ENCODE peak calls at places on chromosomes 11 and 22, in five cellular contexts. H is H1, S is lower lobe of right lung, N is right atrium auricular region, X is AG10803. Q is an unnamed sample.

GRCh38 chr22:50641696-50642607 is 14.0 kb upstream of the ARSA start:
- DNase-seq in H (peak), S (peak), N (no peak), X (peak), Q (peak)

GRCh38 chr22:27718186-27719032 is 83.1 kb downstream of the MN1 start:
- DNase-seq in H (no peak), S (peak), N (peak), X (peak), Q (peak)

GRCh38 chr11:71281901-71282300 is 29.5 kb upstream of the SHANK2 start:
- DNase-seq in H (no peak), S (no peak), N (peak), X (no peak), Q (no peak)

GRCh38 chr22:38310518-38311330 is 6.5 kb downstream of the CSNK1E start:
- DNase-seq in H (no peak), S (no peak), N (peak), X (peak), Q (no peak)

GRCh38 chr11:898540-899190 is 11.9 kb downstream of the CHID1 start:
- DNase-seq in H (no peak), S (no peak), N (no peak), X (no peak), Q (peak)

GRCh38 chr11:111811445-111811844 is 45.3 kb upstream of the PPP2R1B start:
- DNase-seq in H (no peak), S (no peak), N (no peak), X (no peak), Q (no peak)

GRCh38 chr11:115220881-115221280 is 283.3 kb downstream of the CADM1 start:
- DNase-seq in H (no peak), S (no peak), N (no peak), X (no peak), Q (no peak)

GRCh38 chr22:36826262-36826661 is 9.4 kb upstream of the PVALB start:
- DNase-seq in H (no peak), S (no peak), N (no peak), X (no peak), Q (no peak)

DNA sequence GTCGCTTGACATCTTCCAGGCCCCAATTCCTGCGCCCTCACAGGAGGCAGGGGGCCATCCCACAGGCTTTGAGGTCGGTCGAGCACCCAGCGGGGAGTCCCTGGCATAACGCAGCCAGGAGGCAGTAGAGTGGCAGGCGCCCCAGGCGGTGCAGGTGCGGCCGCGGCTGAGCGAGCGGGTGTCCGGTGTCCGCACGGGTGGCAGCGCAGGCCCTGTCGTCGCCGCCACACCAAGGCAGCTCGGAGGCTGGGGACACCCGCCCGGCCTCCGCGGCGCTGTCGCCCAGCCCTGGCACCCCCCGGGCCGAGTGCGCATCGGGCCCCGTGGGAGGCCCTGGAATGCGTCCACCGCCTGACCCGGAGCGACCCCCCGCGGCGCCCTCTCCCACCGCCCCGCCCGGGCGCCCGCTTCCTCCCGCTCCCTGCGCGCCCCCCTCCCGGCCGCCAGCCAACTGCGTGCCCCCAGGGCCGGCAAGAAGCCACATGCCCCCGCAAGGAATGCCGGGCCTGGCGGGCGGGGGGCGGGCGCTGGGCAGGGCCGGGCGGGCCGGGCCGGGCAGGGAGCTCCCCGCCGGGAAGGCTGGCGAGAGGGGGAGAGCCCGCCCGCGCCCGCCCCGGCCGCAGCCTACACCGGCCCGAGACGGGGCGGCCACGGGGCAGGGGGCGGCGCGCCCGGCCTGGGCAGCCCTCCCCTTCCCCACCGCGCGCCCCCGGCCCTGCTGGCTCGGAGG is 33.9 kb downstream of the PRDM11 start:
- DNase-seq in H (no peak), S (peak), N (no peak), X (no peak), Q (peak)
- TF ChIP-seq CTCF in H (no peak), S (peak), N (peak), X (peak), Q (peak)

GRCh38 chr22:25420471-25420924 is 144.0 kb upstream of the GRK3 start:
- DNase-seq in H (no peak), S (no peak), N (no peak), X (no peak), Q (no peak)
- H3K4me3 ChIP-seq in H (peak), S (peak), N (peak), X (no peak), Q (no peak)

DNA sequence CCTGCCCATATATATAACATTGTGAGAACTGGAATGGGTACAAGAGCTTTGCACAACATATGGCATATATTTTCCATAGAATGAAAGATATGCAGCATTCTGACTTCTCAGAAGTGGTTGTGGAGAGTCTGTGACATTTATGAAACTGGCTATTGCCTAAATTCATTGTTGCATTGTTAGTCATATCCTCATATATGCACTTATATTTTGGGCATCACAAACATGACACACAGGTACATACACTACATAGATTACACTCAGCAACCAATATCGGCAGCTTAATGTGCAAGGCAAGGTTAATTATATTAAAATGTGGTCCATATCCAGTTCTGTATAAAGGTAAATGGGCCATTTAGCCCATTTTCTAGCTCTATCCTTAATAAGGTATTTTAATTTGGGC is 1148.1 kb downstream of the FAM181B start:
- DNase-seq in H (no peak), S (no peak), N (no peak), X (no peak), Q (no peak)
- TF ChIP-seq CTCF in H (no peak), S (no peak), N (no peak), X (no peak), Q (no peak)

DNA sequence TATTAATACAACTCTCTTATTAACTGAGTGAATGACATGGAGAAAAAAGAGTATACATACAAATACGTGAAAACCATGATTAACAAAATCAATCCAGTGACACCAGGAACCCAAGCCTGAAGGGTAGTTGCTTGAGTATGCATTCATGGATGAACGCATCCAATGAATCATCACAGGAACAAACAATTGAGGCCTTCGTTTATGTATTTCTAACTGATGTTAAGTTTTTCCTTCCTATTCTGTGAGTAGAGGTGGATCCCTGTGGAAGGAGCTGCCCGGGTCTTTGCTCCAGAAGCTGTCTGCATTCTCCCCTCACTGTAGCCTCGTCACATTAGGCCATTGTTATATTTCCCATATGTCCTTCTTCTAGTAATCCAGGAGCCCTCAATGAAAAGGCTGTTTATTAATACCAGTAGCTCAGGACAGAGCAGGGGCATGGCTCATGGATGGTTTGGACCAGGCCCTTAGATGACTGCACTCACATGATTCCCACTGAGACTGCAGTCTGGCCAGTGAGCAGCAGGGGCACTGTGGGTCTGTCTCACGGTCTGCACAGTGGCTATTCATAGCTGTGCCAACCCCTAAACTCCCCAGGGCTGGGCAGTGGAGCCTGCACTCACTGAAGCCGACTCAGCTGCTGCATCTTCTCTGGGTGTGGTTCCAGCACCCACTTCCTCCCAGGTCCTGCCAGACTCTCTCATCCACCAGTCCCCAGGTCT is 128.1 kb upstream of the TOP3B start:
- DNase-seq in H (no peak), S (no peak), N (no peak), X (peak), Q (peak)
- H3K4me3 ChIP-seq in H (no peak), S (no peak), N (no peak), X (no peak), Q (no peak)

GRCh38 chr11:26550022-26550421 is 22.0 kb downstream of the MUC15 start:
- DNase-seq in H (no peak), S (no peak), N (no peak), X (no peak), Q (no peak)

GRCh38 chr11:26553182-26553581 is 18.9 kb downstream of the MUC15 start:
- DNase-seq in H (no peak), S (no peak), N (no peak), X (no peak), Q (no peak)

GRCh38 chr11:26549176-26549575 is 22.9 kb downstream of the MUC15 start:
- DNase-seq in H (no peak), S (no peak), N (no peak), X (no peak), Q (no peak)

GRCh38 chr11:26556582-26556981 is 15.5 kb downstream of the MUC15 start:
- DNase-seq in H (no peak), S (no peak), N (no peak), X (no peak), Q (no peak)

GRCh38 chr11:26551186-26551801 is 20.8 kb downstream of the MUC15 start:
- DNase-seq in H (no peak), S (no peak), N (no peak), X (peak), Q (peak)
- TF ChIP-seq CTCF in H (no peak), S (peak), N (peak), X (peak), Q (peak)

GRCh38 chr11:134332189-134332631 is 422 bp downstream of the GLB1L2 start:
- DNase-seq in H (no peak), S (no peak), N (no peak), X (no peak), Q (no peak)

GRCh38 chr11:134333951-134334350 is 2.2 kb downstream of the GLB1L2 start:
- DNase-seq in H (no peak), S (no peak), N (no peak), X (no peak), Q (no peak)

GRCh38 chr11:134333312-134333711 is 1.5 kb downstream of the GLB1L2 start:
- DNase-seq in H (no peak), S (no peak), N (no peak), X (peak), Q (peak)

GRCh38 chr11:134331565-134332188 is at the start of gene GLB1L2:
- DNase-seq in H (no peak), S (peak), N (no peak), X (peak), Q (peak)

GRCh38 chr11:134332782-134333181 is 994 bp downstream of the GLB1L2 start:
- DNase-seq in H (no peak), S (no peak), N (no peak), X (no peak), Q (no peak)
- H3K4me3 ChIP-seq in H (peak), S (peak), N (no peak), X (no peak), Q (no peak)

GRCh38 chr22:26086359-26086758 is 82.9 kb upstream of the SEZ6L start:
- DNase-seq in H (no peak), S (no peak), N (no peak), X (no peak), Q (no peak)
- TF ChIP-seq CTCF in H (peak), S (no peak), N (peak), X (no peak), Q (no peak)

GRCh38 chr11:63761870-63762661 is 6.5 kb downstream of the ZFTA start:
- DNase-seq in H (peak), S (no peak), N (no peak), X (no peak), Q (no peak)

GRCh38 chr11:63762662-63763505 is 5.7 kb downstream of the ZFTA start:
- DNase-seq in H (no peak), S (no peak), N (no peak), X (no peak), Q (no peak)

GRCh38 chr11:63760487-63761079 is 8.0 kb downstream of the ZFTA start:
- DNase-seq in H (no peak), S (no peak), N (no peak), X (no peak), Q (no peak)

GRCh38 chr11:63763506-63764200 is 4.9 kb downstream of the ZFTA start:
- DNase-seq in H (no peak), S (no peak), N (no peak), X (no peak), Q (no peak)

DNA sequence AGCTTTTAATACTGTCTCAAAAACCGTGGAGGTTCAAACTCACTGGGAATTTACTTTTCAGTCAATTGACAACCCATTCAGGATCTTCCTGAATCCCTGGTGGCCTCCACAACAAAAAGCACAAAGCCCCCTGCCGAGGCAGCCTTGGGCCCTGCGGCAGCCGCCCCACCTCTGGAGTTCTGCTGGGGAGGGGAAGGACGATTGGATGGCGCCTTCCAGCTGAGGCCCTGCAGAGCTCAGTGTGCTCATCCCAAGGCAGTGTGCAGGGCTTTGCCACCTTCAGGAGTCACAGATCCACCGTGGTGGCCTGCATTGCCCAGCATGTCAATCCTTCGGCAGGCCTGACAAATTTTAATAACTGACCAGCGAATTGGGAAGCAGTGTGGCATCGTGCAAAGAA is 7.4 kb downstream of the ZFTA start:
- DNase-seq in H (no peak), S (no peak), N (no peak), X (no peak), Q (no peak)
- H3K4me3 ChIP-seq in H (peak), S (no peak), N (no peak), X (no peak), Q (no peak)

Q was measured in choroid plexus epithelial cell.